ENCODE peak calls at places on chromosomes 2 and 18, in eight cellular contexts. L, J, S, W, G, D, V and A are unnamed samples.

GRCh38 chr18:3983351-3983969 is 471.6 kb downstream of the DLGAP1 start:
- DNase-seq in W (no peak), D (peak), G (no peak), L (no peak), J (no peak), S (no peak), V (no peak), A (no peak)

GRCh38 chr2:241814571-241815476 is 5.8 kb downstream of the NEU4 start:
- DNase-seq in D (peak), V (no peak), W (no peak), J (no peak), S (no peak), L (no peak), G (no peak), A (no peak)

GRCh38 chr2:237299897-237300296 is 114.1 kb downstream of the COL6A3 start:
- DNase-seq in G (peak), D (peak), S (no peak), L (no peak), W (no peak), J (no peak), V (no peak), A (no peak)

GRCh38 chr2:32671885-32672519 is 44.2 kb downstream of the TTC27 start:
- DNase-seq in W (no peak), L (no peak), D (peak), G (no peak), S (no peak), J (no peak), V (no peak), A (no peak)

GRCh38 chr2:101152195-101153076 is 1.3 kb upstream of the TBC1D8 start:
- DNase-seq in J (peak), S (no peak), G (peak), V (no peak), L (peak), W (peak), D (peak), A (no peak)

GRCh38 chr2:236159778-236160170 is 8.4 kb downstream of the GBX2 start:
- DNase-seq in D (no peak), S (no peak), W (no peak), G (no peak), L (no peak), J (no peak), V (no peak), A (no peak)

GRCh38 chr2:196413821-196414274 is 225.7 kb upstream of the CCDC150 start:
- DNase-seq in D (peak), S (no peak), G (no peak), L (peak), J (no peak), W (no peak), V (no peak), A (no peak)

GRCh38 chr18:48023334-48024008 is 93.0 kb upstream of the SMAD2 start:
- DNase-seq in V (no peak), G (peak), J (peak), S (no peak), W (peak), L (peak), D (peak), A (no peak)

GRCh38 chr2:71711470-71711857 is 258.1 kb downstream of the DYSF start:
- DNase-seq in G (no peak), V (no peak), J (no peak), D (no peak), S (no peak), W (no peak), L (no peak), A (no peak)

GRCh38 chr18:66754335-66754734 is 150.4 kb upstream of the CDH19 start:
- DNase-seq in L (no peak), D (no peak), S (no peak), G (no peak), V (no peak), W (no peak), J (no peak), A (no peak)

GRCh38 chr2:113886479-113887383 is 3.2 kb upstream of the ACTR3 start:
- DNase-seq in V (no peak), L (no peak), S (no peak), G (no peak), D (peak), J (peak), W (no peak), A (no peak)

GRCh38 chr2:3814846-3815245 is 111.5 kb downstream of the DCDC2C start:
- DNase-seq in L (no peak), G (peak), W (no peak), D (no peak), V (no peak), J (no peak), S (no peak), A (no peak)

GRCh38 chr2:216688731-216689360 is 6.5 kb downstream of the IGFBP5 start:
- DNase-seq in D (no peak), S (no peak), J (no peak), V (no peak), G (peak), W (no peak), L (no peak), A (no peak)